ENCODE peak calls at places on chromosome 13, in four cellular contexts. D is NCI-H2081, H is omental fat pad, C is NCI-H1417. G is an unnamed sample.

GRCh38 chr13:112322562-112322961 is 53.6 kb upstream of the SPACA7 start:
- DNase-seq in D (no peak), H (no peak), C (no peak), G (no peak)

GRCh38 chr13:110250258-110250891 is 56.6 kb downstream of the COL4A1 start:
- DNase-seq in D (no peak), H (peak; percentile 42), C (no peak), G (no peak)

GRCh38 chr13:40813662-40814454 is 24.4 kb downstream of the SLC25A15 start:
- DNase-seq in D (no peak), H (no peak), C (no peak), G (peak; percentile 27)

GRCh38 chr13:25778808-25779207 is 273.0 kb downstream of the SHISA2 start:
- DNase-seq in D (no peak), H (no peak), C (no peak), G (no peak)

GRCh38 chr13:33236021-33236420 is 49.5 kb downstream of the STARD13 start:
- DNase-seq in D (no peak), H (no peak), C (no peak), G (no peak)

GRCh38 chr13:83508905-83509304 is 373.4 kb downstream of the SLITRK1 start:
- DNase-seq in D (no peak), H (no peak), C (no peak), G (no peak)

GRCh38 chr13:48827709-48828108 is 148.0 kb upstream of the FNDC3A start:
- DNase-seq in D (no peak), H (no peak), C (no peak), G (no peak)

GRCh38 chr13:70580825-70581224 is 472.6 kb upstream of the KLHL1 start:
- DNase-seq in D (no peak), H (no peak), C (no peak), G (no peak)

GRCh38 chr13:29918845-29919244 is 68.4 kb upstream of the UBL3 start:
- DNase-seq in D (no peak), H (no peak), C (no peak), G (no peak)

GRCh38 chr13:24727731-24728601 is 36.0 kb upstream of the RNF17 start:
- DNase-seq in D (peak; percentile 72), H (no peak), C (peak; percentile 35), G (peak; percentile 67)